ENCODE peak calls at places on chromosomes 7 and 10, in seven cellular contexts. One of them, this sample, is unnamed.

GRCh38 chr7:132255898-132256297 is 320.4 kb downstream of the PLXNA4 start:
- DNase-seq in NCI-H748 treated with DMSO at 0.1 percent for 48 hours: peak; percentile 33
- DNase-seq in HEK293T: no peak
- DNase-seq in mesothelial cell of epicardium: no peak
- DNase-seq in choroid plexus epithelial cell: peak; percentile 1
- DNase-seq in body of pancreas: peak; percentile 55
- DNase-seq in heart right ventricle: peak; percentile 24
- DNase-seq in this sample: no peak

GRCh38 chr10:128912568-128913311 is 554.3 kb upstream of the MGMT start:
- DNase-seq in HEK293T: no peak
- DNase-seq in NCI-H748 treated with DMSO at 0.1 percent for 48 hours: no peak
- DNase-seq in choroid plexus epithelial cell: no peak
- DNase-seq in mesothelial cell of epicardium: no peak
- DNase-seq in heart right ventricle: no peak
- DNase-seq in body of pancreas: no peak
- DNase-seq in this sample: no peak

GRCh38 chr7:104126411-104126841 is 81.4 kb downstream of the ORC5 start:
- DNase-seq in choroid plexus epithelial cell: peak; percentile 43
- DNase-seq in mesothelial cell of epicardium: no peak
- DNase-seq in HEK293T: no peak
- DNase-seq in body of pancreas: no peak
- DNase-seq in NCI-H748 treated with DMSO at 0.1 percent for 48 hours: peak; percentile 98
- DNase-seq in heart right ventricle: no peak
- DNase-seq in this sample: no peak

GRCh38 chr10:69292449-69292848 is 14.2 kb downstream of the HK1 start:
- DNase-seq in body of pancreas: no peak
- DNase-seq in NCI-H748 treated with DMSO at 0.1 percent for 48 hours: no peak
- DNase-seq in heart right ventricle: no peak
- DNase-seq in mesothelial cell of epicardium: no peak
- DNase-seq in HEK293T: no peak
- DNase-seq in choroid plexus epithelial cell: no peak
- DNase-seq in this sample: no peak

GRCh38 chr7:44081266-44081748 is 1.0 kb downstream of the POLM start:
- DNase-seq in HEK293T: no peak
- DNase-seq in choroid plexus epithelial cell: no peak
- DNase-seq in mesothelial cell of epicardium: no peak
- DNase-seq in NCI-H748 treated with DMSO at 0.1 percent for 48 hours: no peak
- DNase-seq in body of pancreas: no peak
- DNase-seq in heart right ventricle: no peak
- DNase-seq in this sample: no peak

GRCh38 chr7:101792051-101792651 is 25.3 kb upstream of the CUX1 start:
- DNase-seq in body of pancreas: peak; percentile 20
- DNase-seq in HEK293T: no peak
- DNase-seq in heart right ventricle: peak; percentile 29
- DNase-seq in choroid plexus epithelial cell: peak; percentile 59
- DNase-seq in mesothelial cell of epicardium: no peak
- DNase-seq in NCI-H748 treated with DMSO at 0.1 percent for 48 hours: no peak
- DNase-seq in this sample: no peak

GRCh38 chr10:24962998-24963397 is 10.6 kb upstream of the PRTFDC1 start:
- DNase-seq in choroid plexus epithelial cell: peak; percentile 48
- DNase-seq in body of pancreas: peak; percentile 65
- DNase-seq in HEK293T: no peak
- DNase-seq in heart right ventricle: no peak
- DNase-seq in NCI-H748 treated with DMSO at 0.1 percent for 48 hours: no peak
- DNase-seq in mesothelial cell of epicardium: no peak
- DNase-seq in this sample: no peak

GRCh38 chr10:125531470-125531869 is 151.5 kb downstream of the TEX36 start:
- DNase-seq in HEK293T: no peak
- DNase-seq in mesothelial cell of epicardium: no peak
- DNase-seq in NCI-H748 treated with DMSO at 0.1 percent for 48 hours: peak; percentile 69
- DNase-seq in choroid plexus epithelial cell: no peak
- DNase-seq in heart right ventricle: no peak
- DNase-seq in body of pancreas: peak; percentile 7
- DNase-seq in this sample: no peak

GRCh38 chr7:88597941-88598425 is 161.5 kb upstream of the ZNF804B start:
- DNase-seq in choroid plexus epithelial cell: no peak
- DNase-seq in mesothelial cell of epicardium: no peak
- DNase-seq in NCI-H748 treated with DMSO at 0.1 percent for 48 hours: no peak
- DNase-seq in HEK293T: no peak
- DNase-seq in body of pancreas: no peak
- DNase-seq in heart right ventricle: no peak
- DNase-seq in this sample: no peak

GRCh38 chr7:46139079-46139478 is 218.0 kb upstream of the IGFBP3 start:
- DNase-seq in NCI-H748 treated with DMSO at 0.1 percent for 48 hours: no peak
- DNase-seq in mesothelial cell of epicardium: no peak
- DNase-seq in choroid plexus epithelial cell: peak; percentile 93
- DNase-seq in HEK293T: no peak
- DNase-seq in heart right ventricle: no peak
- DNase-seq in body of pancreas: no peak
- DNase-seq in this sample: no peak

GRCh38 chr10:44552716-44553115 is 167.8 kb upstream of the CXCL12 start:
- DNase-seq in body of pancreas: no peak
- DNase-seq in NCI-H748 treated with DMSO at 0.1 percent for 48 hours: no peak
- DNase-seq in choroid plexus epithelial cell: no peak
- DNase-seq in HEK293T: no peak
- DNase-seq in heart right ventricle: no peak
- DNase-seq in mesothelial cell of epicardium: no peak
- DNase-seq in this sample: no peak

GRCh38 chr7:17690030-17690429 is 250.3 kb downstream of the SNX13 start:
- DNase-seq in choroid plexus epithelial cell: peak; percentile 99
- DNase-seq in NCI-H748 treated with DMSO at 0.1 percent for 48 hours: no peak
- DNase-seq in mesothelial cell of epicardium: no peak
- DNase-seq in heart right ventricle: no peak
- DNase-seq in HEK293T: no peak
- DNase-seq in body of pancreas: peak; percentile 37
- DNase-seq in this sample: no peak

GRCh38 chr10:104527013-104527412 is 114.1 kb upstream of the SORCS3 start:
- DNase-seq in NCI-H748 treated with DMSO at 0.1 percent for 48 hours: no peak
- DNase-seq in body of pancreas: no peak
- DNase-seq in choroid plexus epithelial cell: no peak
- DNase-seq in heart right ventricle: no peak
- DNase-seq in HEK293T: no peak
- DNase-seq in mesothelial cell of epicardium: no peak
- DNase-seq in this sample: no peak

GRCh38 chr10:28266449-28267224 is 36.2 kb downstream of the MPP7 start:
- DNase-seq in heart right ventricle: no peak
- DNase-seq in mesothelial cell of epicardium: no peak
- DNase-seq in choroid plexus epithelial cell: no peak
- DNase-seq in HEK293T: no peak
- DNase-seq in NCI-H748 treated with DMSO at 0.1 percent for 48 hours: no peak
- DNase-seq in body of pancreas: no peak
- DNase-seq in this sample: no peak

GRCh38 chr10:127254276-127254675 is 57.9 kb upstream of the INSYN2A start:
- DNase-seq in choroid plexus epithelial cell: peak; percentile 75
- DNase-seq in mesothelial cell of epicardium: no peak
- DNase-seq in heart right ventricle: no peak
- DNase-seq in NCI-H748 treated with DMSO at 0.1 percent for 48 hours: no peak
- DNase-seq in body of pancreas: no peak
- DNase-seq in HEK293T: no peak
- DNase-seq in this sample: no peak

GRCh38 chr10:30445716-30446115 is 11.7 kb downstream of the MAP3K8 start:
- DNase-seq in HEK293T: no peak
- DNase-seq in mesothelial cell of epicardium: no peak
- DNase-seq in body of pancreas: no peak
- DNase-seq in choroid plexus epithelial cell: peak; percentile 87
- DNase-seq in heart right ventricle: no peak
- DNase-seq in NCI-H748 treated with DMSO at 0.1 percent for 48 hours: no peak
- DNase-seq in this sample: no peak

GRCh38 chr7:141053626-141054025 is 20.2 kb upstream of the TMEM178B start:
- DNase-seq in heart right ventricle: no peak
- DNase-seq in NCI-H748 treated with DMSO at 0.1 percent for 48 hours: no peak
- DNase-seq in body of pancreas: no peak
- DNase-seq in HEK293T: no peak
- DNase-seq in mesothelial cell of epicardium: no peak
- DNase-seq in choroid plexus epithelial cell: no peak
- DNase-seq in this sample: no peak

GRCh38 chr7:108099650-108100049 is 30.5 kb downstream of the LAMB4 start:
- DNase-seq in NCI-H748 treated with DMSO at 0.1 percent for 48 hours: no peak
- DNase-seq in body of pancreas: no peak
- DNase-seq in choroid plexus epithelial cell: no peak
- DNase-seq in HEK293T: no peak
- DNase-seq in heart right ventricle: no peak
- DNase-seq in mesothelial cell of epicardium: no peak
- DNase-seq in this sample: no peak